ENCODE peak calls at places on chromosomes 16 and 17, in six cellular contexts. L, N, I, K, S and P are unnamed samples.

GRCh38 chr16:20147091-20147490 is 73.4 kb upstream of the GPR139 start:
- DNase-seq in K (no peak), S (peak), N (no peak), L (no peak), I (no peak), P (no peak)

GRCh38 chr17:57109393-57110151 is 24.5 kb downstream of the AKAP1 start:
- DNase-seq in I (no peak), S (no peak), K (no peak), N (no peak), L (peak), P (no peak)

GRCh38 chr17:31744541-31744951 is 114.5 kb downstream of the COPRS start:
- DNase-seq in K (no peak), S (no peak), L (no peak), N (no peak), I (no peak), P (no peak)

GRCh38 chr16:2250652-2251280 is 621 bp downstream of the ECI1 start:
- DNase-seq in N (no peak), S (no peak), K (no peak), I (no peak), L (peak), P (no peak)

GRCh38 chr16:89115216-89115949 is 21.7 kb downstream of the ACSF3 start:
- DNase-seq in I (no peak), N (no peak), L (peak), K (peak), S (no peak), P (no peak)

GRCh38 chr16:50478773-50479149 is 69.4 kb upstream of the NKD1 start:
- DNase-seq in N (no peak), L (peak), K (no peak), I (no peak), S (no peak), P (peak)

GRCh38 chr17:17499402-17500145 is 3.4 kb upstream of the RASD1 start:
- DNase-seq in I (no peak), K (no peak), S (no peak), L (no peak), N (no peak), P (no peak)

GRCh38 chr16:66026211-66026610 is 340.3 kb upstream of the CDH5 start:
- DNase-seq in L (no peak), N (no peak), K (peak), S (peak), I (no peak), P (no peak)

GRCh38 chr16:85364323-85365040 is 248.6 kb upstream of the GSE1 start:
- DNase-seq in L (no peak), N (no peak), K (no peak), S (no peak), I (no peak), P (no peak)

GRCh38 chr16:87463722-87464690 is 28.8 kb downstream of the ZCCHC14 start:
- DNase-seq in L (peak), K (peak), N (no peak), I (no peak), S (no peak), P (no peak)

GRCh38 chr16:57016301-57016700 is 26.9 kb downstream of the NLRC5 start:
- DNase-seq in K (no peak), N (no peak), I (no peak), L (no peak), S (no peak), P (no peak)

GRCh38 chr17:2075336-2076056 is 20.6 kb downstream of the HIC1 start:
- DNase-seq in L (no peak), N (no peak), S (peak), I (no peak), K (no peak), P (no peak)

GRCh38 chr16:29641561-29641960 is 21.5 kb upstream of the SPN start:
- DNase-seq in N (no peak), S (no peak), K (peak), L (no peak), I (no peak), P (no peak)

GRCh38 chr16:85888405-85889331 is 10.3 kb upstream of the IRF8 start:
- DNase-seq in K (no peak), L (no peak), I (no peak), S (no peak), N (no peak), P (no peak)

GRCh38 chr17:6465206-6466003 is 21.1 kb downstream of the PIMREG start:
- DNase-seq in I (no peak), K (peak), L (no peak), S (peak), N (no peak), P (no peak)
- TF ChIP-seq POLR2AphosphoS5 in I (no peak), K (no peak), L (no peak), S (no peak), N (no peak), P (no peak)

GRCh38 chr17:43416998-43417891 is 18.5 kb downstream of the ARL4D start:
- DNase-seq in N (no peak), K (no peak), L (peak), I (no peak), S (no peak), P (peak)

GRCh38 chr17:43423777-43424455 is 25.1 kb downstream of the ARL4D start:
- DNase-seq in I (no peak), N (no peak), K (no peak), L (no peak), S (no peak), P (no peak)

DNA sequence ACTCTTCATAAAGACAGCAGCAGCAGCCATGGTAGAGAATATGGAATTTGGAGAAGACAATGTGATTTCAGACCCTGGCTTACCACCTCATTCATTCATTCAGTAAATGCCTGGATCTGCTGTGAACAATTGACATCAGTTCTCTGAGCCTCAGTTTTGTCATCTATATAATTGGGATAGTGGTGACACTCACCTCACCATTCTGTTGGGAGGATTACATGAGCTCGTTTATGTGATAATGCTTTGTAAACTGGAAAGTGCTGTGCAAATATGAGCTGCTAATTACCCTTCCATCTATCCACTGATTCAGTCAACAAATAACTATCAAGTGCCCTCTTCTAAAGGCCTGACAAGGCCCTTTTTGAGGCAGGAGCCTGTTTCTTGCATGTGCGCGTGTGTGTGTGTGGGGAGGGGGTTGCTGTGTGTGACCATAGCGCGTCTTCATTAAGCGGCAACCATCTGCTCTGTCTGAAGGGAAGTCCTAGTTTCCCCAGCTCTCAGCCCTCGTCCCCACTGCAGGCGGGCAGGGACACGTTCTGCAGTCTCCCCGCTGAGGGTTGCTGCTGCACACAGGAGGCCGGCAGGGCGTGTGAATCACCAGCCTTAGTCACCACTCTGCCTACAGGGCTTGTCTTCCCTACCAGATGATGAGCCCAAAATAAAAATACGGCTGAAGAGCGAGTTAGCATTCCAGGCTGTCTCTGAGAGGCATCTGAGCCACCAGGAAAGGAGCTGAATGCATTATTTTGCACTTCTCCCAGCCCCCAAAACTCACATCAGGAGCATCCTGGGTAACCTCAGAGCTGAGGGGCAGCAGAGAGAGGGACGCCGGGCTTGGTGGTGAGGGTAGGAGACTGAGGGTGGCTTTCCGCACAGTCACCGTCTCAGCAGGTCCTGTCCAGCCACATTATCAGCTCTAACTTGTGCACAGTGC is 19.9 kb downstream of the ARL4D start:
- DNase-seq in K (peak), I (no peak), N (peak), S (no peak), L (peak), P (peak)
- TF ChIP-seq POLR2AphosphoS5 in K (no peak), I (no peak), N (no peak), S (peak), L (peak), P (no peak)

GRCh38 chr17:59699218-59699617 is 8.0 kb downstream of the PTRH2 start:
- DNase-seq in K (no peak), S (no peak), I (no peak), L (no peak), N (no peak), P (no peak)

GRCh38 chr17:59698143-59698542 is 9.1 kb downstream of the PTRH2 start:
- DNase-seq in S (no peak), N (no peak), K (no peak), I (no peak), L (no peak), P (no peak)

GRCh38 chr17:59694344-59694743 is 12.9 kb downstream of the PTRH2 start:
- DNase-seq in S (no peak), L (no peak), N (no peak), I (no peak), K (no peak), P (no peak)

GRCh38 chr17:59695943-59696681 is 11.1 kb downstream of the PTRH2 start:
- DNase-seq in N (no peak), L (no peak), K (no peak), I (no peak), S (no peak), P (no peak)

GRCh38 chr17:59696682-59697277 is 10.4 kb downstream of the PTRH2 start:
- DNase-seq in L (no peak), S (no peak), N (no peak), I (no peak), K (no peak), P (no peak)
- TF ChIP-seq POLR2AphosphoS5 in L (no peak), S (peak), N (peak), I (peak), K (no peak), P (no peak)

GRCh38 chr17:67637901-67638641 is 79.7 kb upstream of the NOL11 start:
- DNase-seq in N (peak), K (no peak), L (peak), I (no peak), S (no peak), P (no peak)
- TF ChIP-seq POLR2AphosphoS5 in N (peak), K (no peak), L (no peak), I (no peak), S (no peak), P (peak)

GRCh38 chr17:55273579-55274370 is 9.0 kb downstream of the HLF start:
- DNase-seq in N (no peak), I (no peak), S (peak), K (no peak), L (peak), P (no peak)
- TF ChIP-seq POLR2AphosphoS5 in N (no peak), I (no peak), S (no peak), K (no peak), L (peak), P (no peak)

GRCh38 chr17:28747046-28747691 is 3.4 kb downstream of the TRAF4 start:
- DNase-seq in S (no peak), K (no peak), N (no peak), L (peak), I (no peak), P (no peak)

GRCh38 chr17:28748852-28749515 is 5.2 kb downstream of the TRAF4 start:
- DNase-seq in S (no peak), K (no peak), L (no peak), N (no peak), I (no peak), P (no peak)

GRCh38 chr17:28749516-28750177 is 5.8 kb downstream of the TRAF4 start:
- DNase-seq in I (no peak), K (no peak), S (no peak), N (no peak), L (no peak), P (no peak)

GRCh38 chr17:28746611-28747045 is 2.8 kb downstream of the TRAF4 start:
- DNase-seq in K (no peak), N (no peak), I (no peak), S (no peak), L (peak), P (no peak)

GRCh38 chr17:28747801-28748750 is 4.3 kb downstream of the TRAF4 start:
- DNase-seq in S (no peak), K (no peak), L (no peak), I (no peak), N (no peak), P (no peak)
- TF ChIP-seq POLR2AphosphoS5 in S (no peak), K (no peak), L (no peak), I (no peak), N (no peak), P (no peak)

DNA sequence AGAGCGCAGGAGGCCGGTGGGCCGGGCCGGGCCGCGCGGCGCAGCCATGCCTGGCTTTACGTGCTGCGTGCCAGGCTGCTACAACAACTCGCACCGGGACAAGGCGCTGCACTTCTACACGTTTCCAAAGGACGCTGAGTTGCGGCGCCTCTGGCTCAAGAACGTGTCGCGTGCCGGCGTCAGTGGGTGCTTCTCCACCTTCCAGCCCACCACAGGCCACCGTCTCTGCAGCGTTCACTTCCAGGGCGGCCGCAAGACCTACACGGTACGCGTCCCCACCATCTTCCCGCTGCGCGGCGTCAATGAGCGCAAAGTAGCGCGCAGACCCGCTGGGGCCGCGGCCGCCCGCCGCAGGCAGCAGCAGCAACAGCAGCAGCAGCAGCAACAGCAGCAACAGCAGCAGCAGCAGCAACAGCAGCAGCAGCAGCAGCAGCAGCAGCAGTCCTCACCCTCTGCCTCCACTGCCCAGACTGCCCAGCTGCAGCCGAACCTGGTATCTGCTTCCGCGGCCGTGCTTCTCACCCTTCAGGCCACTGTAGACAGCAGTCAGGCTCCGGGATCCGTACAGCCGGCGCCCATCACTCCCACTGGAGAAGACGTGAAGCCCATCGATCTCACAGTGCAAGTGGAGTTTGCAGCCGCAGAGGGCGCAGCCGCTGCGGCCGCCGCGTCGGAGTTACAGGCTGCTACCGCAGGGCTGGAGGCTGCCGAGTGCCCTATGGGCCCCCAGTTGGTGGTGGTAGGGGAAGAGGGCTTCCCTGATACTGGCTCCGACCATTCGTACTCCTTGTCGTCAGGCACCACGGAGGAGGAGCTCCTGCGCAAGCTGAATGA is 606 bp downstream of the THAP11 start:
- DNase-seq in L (peak), K (no peak), N (no peak), S (peak), I (no peak), P (peak)
- TF ChIP-seq POLR2AphosphoS5 in L (peak), K (no peak), N (no peak), S (no peak), I (no peak), P (no peak)

GRCh38 chr16:3587547-3588110 is 10.4 kb upstream of the NLRC3 start:
- DNase-seq in L (no peak), I (no peak), N (no peak), S (no peak), K (no peak), P (no peak)

GRCh38 chr16:3590736-3591435 is 13.7 kb upstream of the NLRC3 start:
- DNase-seq in L (no peak), N (no peak), K (no peak), I (no peak), S (no peak), P (no peak)

GRCh38 chr16:3589441-3589921 is 12.3 kb upstream of the NLRC3 start:
- DNase-seq in N (no peak), S (no peak), L (no peak), I (no peak), K (peak), P (no peak)

GRCh38 chr16:3589991-3590701 is 12.9 kb upstream of the NLRC3 start:
- DNase-seq in N (no peak), L (no peak), S (no peak), I (no peak), K (no peak), P (no peak)

GRCh38 chr16:3589001-3589400 is 11.8 kb upstream of the NLRC3 start:
- DNase-seq in K (no peak), I (no peak), L (no peak), S (no peak), N (no peak), P (no peak)
- TF ChIP-seq POLR2AphosphoS5 in K (no peak), I (no peak), L (no peak), S (no peak), N (no peak), P (no peak)

DNA sequence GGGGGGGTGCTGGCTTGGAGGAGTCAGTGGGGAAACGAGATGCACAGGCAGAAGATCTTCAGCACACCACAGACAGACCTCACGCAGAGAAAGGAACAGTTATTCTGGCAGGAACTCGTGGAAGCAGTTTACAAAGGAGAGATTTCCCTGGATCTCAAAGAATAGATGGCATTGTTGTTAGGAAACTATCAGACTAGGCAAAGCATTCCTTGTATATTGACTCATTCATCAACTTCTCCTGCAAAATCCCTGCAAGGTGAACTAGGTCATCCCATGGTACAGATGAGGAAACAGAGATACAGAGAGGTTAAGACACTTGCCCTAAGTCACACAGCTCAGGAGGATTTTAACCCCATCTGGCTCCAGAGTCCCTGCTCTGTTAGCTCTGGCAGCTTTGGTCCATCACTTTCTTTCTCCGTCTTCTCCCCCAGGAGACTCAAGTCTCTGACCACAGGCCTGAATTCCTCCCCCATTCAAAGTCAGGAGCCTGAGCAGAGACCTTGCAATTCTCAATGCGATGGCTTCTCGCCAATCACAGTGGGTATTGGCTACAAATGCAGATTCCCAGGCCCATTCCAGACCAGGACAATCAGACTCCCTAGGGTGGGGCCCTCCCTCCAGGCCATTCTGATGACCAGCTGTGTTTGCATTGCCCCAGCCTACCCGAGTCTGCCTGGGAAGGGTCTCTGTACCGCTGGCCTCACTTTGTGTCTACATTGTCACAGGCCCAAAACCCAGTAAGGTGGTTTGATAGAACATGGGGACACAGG is 56.4 kb downstream of the LITAF start:
- DNase-seq in N (no peak), S (no peak), K (no peak), I (no peak), L (no peak), P (no peak)
- TF ChIP-seq POLR2AphosphoS5 in N (no peak), S (no peak), K (no peak), I (no peak), L (no peak), P (no peak)

DNA sequence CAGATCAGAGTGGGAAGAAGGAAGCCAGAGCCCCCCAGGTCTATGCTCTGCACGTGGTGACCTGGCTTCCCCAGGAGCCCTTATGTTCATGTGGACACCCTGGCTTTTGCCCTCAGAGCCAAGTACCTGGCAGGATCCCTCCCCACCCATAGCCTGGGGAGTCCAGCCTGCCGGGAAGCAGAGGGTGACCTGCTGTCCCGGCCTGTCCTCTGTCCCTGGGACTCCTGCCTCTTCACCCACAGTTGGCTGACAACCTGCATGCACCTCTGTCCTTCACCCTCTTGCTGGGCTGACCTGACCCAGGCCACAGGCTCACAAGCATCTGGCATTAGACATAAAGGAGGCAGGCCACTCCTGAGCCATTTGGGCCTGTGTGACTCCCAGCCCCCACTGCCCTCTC is 60.2 kb downstream of the SMPD3 start:
- DNase-seq in N (no peak), S (no peak), K (no peak), I (no peak), L (no peak), P (no peak)
- TF ChIP-seq POLR2AphosphoS5 in N (no peak), S (no peak), K (no peak), I (no peak), L (no peak), P (no peak)